ENCODE peak calls at places on chromosomes 1 and 21, in four cellular contexts. S, E, U and G are unnamed samples.

GRCh38 chr1:173827611-173828010 is 2.9 kb upstream of the CENPL start:
- DNase-seq in S (no peak), E (no peak), U (no peak), G (no peak)

GRCh38 chr1:85289207-85289847 is 12.9 kb upstream of the BCL10 start:
- DNase-seq in S (peak), E (no peak), U (no peak), G (no peak)

GRCh38 chr1:49465486-49466185 is 558.1 kb downstream of the AGBL4 start:
- DNase-seq in S (no peak), E (no peak), U (no peak), G (no peak)

GRCh38 chr1:80427886-80428285 is 1372.8 kb upstream of the ADGRL2 start:
- DNase-seq in S (no peak), E (no peak), U (no peak), G (no peak)

GRCh38 chr1:79043506-79043905 is 37.0 kb upstream of the ADGRL4 start:
- DNase-seq in S (peak), E (no peak), U (no peak), G (peak)

GRCh38 chr1:2489615-2490014 is 13.5 kb downstream of the PLCH2 start:
- DNase-seq in S (no peak), E (no peak), U (no peak), G (no peak)

GRCh38 chr1:61012365-61012764 is 70.0 kb upstream of the NFIA start:
- DNase-seq in S (no peak), E (no peak), U (no peak), G (no peak)

GRCh38 chr1:150615346-150616201 is 13.8 kb downstream of the ENSA start:
- DNase-seq in S (no peak), E (no peak), U (no peak), G (no peak)

GRCh38 chr1:54767526-54767925 is 3.2 kb upstream of the PARS2 start:
- DNase-seq in S (no peak), E (no peak), U (no peak), G (no peak)

GRCh38 chr21:26572668-26573381 is at the start of gene CYYR1:
- DNase-seq in S (no peak), E (peak), U (peak), G (peak)

GRCh38 chr1:25869909-25870606 is 5.5 kb downstream of the PAQR7 start:
- DNase-seq in S (no peak), E (no peak), U (no peak), G (no peak)

GRCh38 chr1:38444311-38444710 is 397.7 kb upstream of the POU3F1 start:
- DNase-seq in S (peak), E (no peak), U (no peak), G (no peak)

GRCh38 chr1:12249181-12249580 is 19.4 kb downstream of the VPS13D start:
- DNase-seq in S (peak), E (no peak), U (peak), G (peak)

GRCh38 chr1:94327001-94327685 is 89.8 kb upstream of the ARHGAP29 start:
- DNase-seq in S (peak), E (peak), U (peak), G (peak)

GRCh38 chr21:38039369-38039768 is 123.1 kb upstream of the KCNJ6 start:
- DNase-seq in S (no peak), E (no peak), U (no peak), G (peak)

GRCh38 chr1:64801851-64802523 is 57.1 kb downstream of the RAVER2 start:
- DNase-seq in S (no peak), E (no peak), U (no peak), G (no peak)

GRCh38 chr21:37071561-37072238 is 1.2 kb downstream of the PIGP start:
- DNase-seq in S (peak), E (no peak), U (no peak), G (peak)

GRCh38 chr1:113255038-113255727 is 135.1 kb upstream of the MAGI3 start:
- DNase-seq in S (no peak), E (no peak), U (no peak), G (no peak)

GRCh38 chr1:51690285-51690961 is 73.5 kb downstream of the OSBPL9 start:
- DNase-seq in S (peak), E (no peak), U (no peak), G (no peak)

GRCh38 chr1:200279810-200280411 is 129.9 kb downstream of the ZNF281 start:
- DNase-seq in S (peak), E (peak), U (peak), G (peak)

GRCh38 chr21:36239585-36239984 is 80.4 kb upstream of the MORC3 start:
- DNase-seq in S (no peak), E (no peak), U (no peak), G (no peak)

GRCh38 chr1:6727535-6727934 is 25.9 kb upstream of the DNAJC11 start:
- DNase-seq in S (peak), E (peak), U (peak), G (peak)

DNA sequence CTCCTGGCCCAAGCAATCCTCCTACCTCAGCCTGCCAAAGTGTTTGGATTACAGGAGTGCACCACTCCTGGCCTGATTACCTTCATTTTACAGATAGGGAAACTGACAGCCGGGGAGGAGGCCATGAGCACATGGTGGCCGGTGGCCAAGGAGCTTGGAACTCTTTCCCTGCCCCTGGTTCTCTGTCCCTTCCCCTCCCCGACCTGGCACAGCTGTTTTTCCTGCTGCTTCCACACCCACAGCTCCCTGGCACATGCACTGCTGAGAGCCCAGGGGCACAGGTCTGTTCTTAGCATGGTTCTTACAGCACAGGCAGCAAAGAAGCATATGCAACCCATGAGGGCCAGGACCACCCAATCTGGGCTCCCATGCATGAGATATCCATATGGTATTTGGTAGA is 18.3 kb downstream of the SERINC2 start:
- DNase-seq in S (no peak), E (no peak), U (no peak), G (no peak)
- H3K56ac ChIP-seq in S (no peak), E (no peak), U (no peak), G (no peak)

GRCh38 chr1:46171872-46172271 is 3.0 kb upstream of the TSPAN1 start:
- DNase-seq in S (no peak), E (peak), U (no peak), G (peak)

GRCh38 chr1:46169811-46170454 is 5.0 kb upstream of the TSPAN1 start:
- DNase-seq in S (no peak), E (no peak), U (no peak), G (no peak)

GRCh38 chr1:46173361-46173856 is 1.5 kb upstream of the TSPAN1 start:
- DNase-seq in S (peak), E (no peak), U (no peak), G (peak)

GRCh38 chr1:46172321-46172720 is 2.6 kb upstream of the TSPAN1 start:
- DNase-seq in S (no peak), E (no peak), U (no peak), G (no peak)

GRCh38 chr1:46171351-46171750 is 3.5 kb upstream of the TSPAN1 start:
- DNase-seq in S (no peak), E (no peak), U (no peak), G (no peak)
- H3K4ac ChIP-seq in S (no peak), E (no peak), U (no peak), G (no peak)

GRCh38 chr1:147204080-147204479 is 21.1 kb downstream of the FMO5 start:
- DNase-seq in S (no peak), E (no peak), U (no peak), G (no peak)
- H3K56ac ChIP-seq in S (no peak), E (no peak), U (no peak), G (no peak)

DNA sequence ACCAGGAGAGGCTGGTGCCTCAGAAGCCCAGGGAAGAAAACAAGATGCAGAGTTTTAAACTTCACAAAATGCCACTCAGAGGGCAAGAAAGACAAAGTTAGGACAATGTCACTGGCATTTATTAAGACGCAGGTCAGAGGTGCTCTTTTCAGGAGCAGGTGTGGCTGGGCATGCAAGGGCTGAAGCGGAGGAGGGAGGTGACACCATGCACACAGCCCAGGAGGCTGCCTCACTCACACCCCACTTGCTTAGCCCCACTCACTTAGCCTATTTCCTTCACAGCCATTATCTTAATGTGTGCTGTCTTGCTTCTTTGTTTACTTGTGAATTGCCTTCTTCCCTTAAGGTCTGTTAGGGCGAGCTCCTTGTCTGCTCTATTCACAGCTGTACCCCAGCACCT is 17.2 kb downstream of the HIVEP3 start:
- DNase-seq in S (no peak), E (no peak), U (no peak), G (no peak)
- H3K4ac ChIP-seq in S (peak), E (no peak), U (no peak), G (peak)

DNA sequence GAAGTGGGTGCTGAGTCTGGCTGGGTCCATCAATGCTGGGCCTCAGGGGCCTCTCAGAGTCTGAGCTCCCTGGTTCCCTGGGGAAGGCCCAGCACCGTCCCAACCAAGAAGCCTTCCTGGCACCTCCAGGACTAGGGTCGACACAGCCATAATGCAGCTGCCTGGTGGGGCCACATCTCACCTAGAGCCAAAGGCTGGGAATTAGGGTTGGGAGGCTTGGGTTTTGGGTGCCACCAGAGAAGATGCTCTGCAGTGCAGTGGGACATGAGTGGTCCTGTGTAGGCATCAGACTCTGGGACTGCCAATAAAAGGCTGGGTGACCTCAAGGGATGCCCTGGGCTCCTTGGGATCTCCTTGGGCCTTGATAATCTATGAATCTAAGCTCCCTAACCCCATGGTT is 2.5 kb downstream of the MYBPH start:
- DNase-seq in S (no peak), E (no peak), U (no peak), G (no peak)
- H3K56ac ChIP-seq in S (no peak), E (no peak), U (no peak), G (no peak)

GRCh38 chr1:231039161-231040018 is 664 bp downstream of the FAM89A start:
- DNase-seq in S (peak), E (peak), U (no peak), G (peak)

GRCh38 chr1:231040019-231040799 is at the start of gene FAM89A:
- DNase-seq in S (no peak), E (peak), U (no peak), G (peak)

GRCh38 chr1:231035799-231036198 is 4.3 kb downstream of the FAM89A start:
- DNase-seq in S (no peak), E (no peak), U (no peak), G (no peak)

GRCh38 chr1:231036416-231036815 is 3.6 kb downstream of the FAM89A start:
- DNase-seq in S (no peak), E (no peak), U (no peak), G (no peak)

DNA sequence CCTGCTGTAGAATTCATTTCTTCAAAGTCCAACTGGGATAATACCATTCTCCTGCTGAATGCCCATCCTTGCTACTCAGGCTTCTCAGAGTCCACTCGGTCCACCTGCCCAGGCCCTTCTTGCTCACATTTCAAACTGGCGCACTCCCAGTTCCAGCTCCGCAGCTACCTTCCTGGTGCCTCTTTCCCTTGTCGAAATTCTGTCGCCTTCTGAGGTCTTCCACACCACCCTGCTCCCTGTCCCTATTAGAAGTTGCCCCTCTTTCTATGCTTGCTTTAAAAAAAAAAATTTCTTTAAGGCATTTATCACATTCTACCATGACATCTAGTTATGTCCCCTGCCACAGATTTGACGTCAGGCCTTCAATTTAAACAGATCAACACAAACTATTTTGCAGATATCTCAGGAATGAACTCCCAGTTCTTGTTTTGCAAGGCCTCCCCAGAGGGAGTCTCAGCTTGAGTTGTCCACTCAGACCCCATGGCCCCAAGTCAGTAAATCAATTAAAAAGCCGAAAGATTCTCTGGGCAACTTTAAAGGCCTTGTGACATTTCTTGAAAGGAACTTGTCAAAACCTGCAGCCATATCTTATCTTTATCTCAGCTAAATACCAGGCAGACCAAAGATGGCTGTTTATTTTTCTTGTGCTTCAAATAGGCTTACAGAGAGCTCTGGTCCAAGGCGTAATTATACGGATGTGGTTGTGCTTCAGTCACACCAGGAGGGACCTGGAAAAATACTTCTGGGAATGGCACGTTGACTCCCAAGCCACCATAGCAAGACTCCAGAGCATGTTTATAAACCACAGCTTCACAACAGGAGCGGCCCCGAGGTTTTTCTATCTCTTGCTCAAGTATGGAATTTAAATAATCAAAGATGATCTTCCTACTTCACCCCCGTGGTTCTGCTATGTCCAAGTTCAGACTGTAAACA is 2.2 kb downstream of the FAM89A start:
- DNase-seq in S (no peak), E (no peak), U (no peak), G (peak)
- H3K4ac ChIP-seq in S (no peak), E (no peak), U (no peak), G (peak)

DNA sequence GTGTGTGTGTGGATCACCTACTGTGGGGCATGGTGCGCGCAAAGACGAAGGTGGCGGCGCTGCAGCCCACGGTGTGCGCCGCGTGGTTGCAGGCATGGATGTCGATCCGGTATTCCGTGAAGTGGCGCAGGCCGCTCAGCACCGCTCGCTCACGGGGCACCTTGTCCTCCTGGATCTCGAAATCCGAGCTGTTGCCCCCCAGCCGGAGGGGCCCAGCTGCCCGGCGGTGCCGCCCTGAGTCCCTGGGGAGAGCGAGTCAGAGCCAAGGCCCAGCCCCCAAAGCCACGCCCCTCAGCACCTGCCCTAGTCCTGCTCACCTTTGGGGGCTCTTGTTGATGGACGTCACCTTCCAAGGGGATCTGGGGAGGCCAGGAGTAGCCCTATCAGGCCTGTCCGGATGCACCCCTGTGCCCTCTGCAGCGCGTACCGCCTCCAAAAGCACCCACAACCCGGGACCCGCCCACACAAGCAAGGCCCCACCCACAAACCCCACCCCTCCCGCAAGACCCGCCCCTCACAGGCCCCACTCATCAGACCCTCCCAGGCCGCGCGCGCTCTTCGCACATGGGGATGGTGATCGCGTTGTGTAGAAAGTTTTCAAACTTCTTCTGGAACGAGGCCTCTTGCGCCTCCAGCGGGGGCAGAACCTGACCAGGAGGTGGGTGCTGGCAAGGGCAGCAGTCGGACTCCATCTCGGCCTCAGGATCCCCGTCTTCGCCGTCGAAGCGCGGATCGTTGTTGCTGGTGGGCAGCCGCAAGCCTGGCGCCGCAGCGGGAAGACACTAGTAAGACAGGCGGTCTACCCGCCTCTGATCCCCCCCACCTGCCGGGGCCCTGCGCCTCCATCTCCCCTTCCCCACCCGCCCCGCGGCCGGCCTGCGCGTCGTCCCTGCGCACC is 13.6 kb downstream of the INSRR start:
- DNase-seq in S (no peak), E (peak), U (no peak), G (no peak)
- H3K56ac ChIP-seq in S (no peak), E (no peak), U (no peak), G (no peak)

DNA sequence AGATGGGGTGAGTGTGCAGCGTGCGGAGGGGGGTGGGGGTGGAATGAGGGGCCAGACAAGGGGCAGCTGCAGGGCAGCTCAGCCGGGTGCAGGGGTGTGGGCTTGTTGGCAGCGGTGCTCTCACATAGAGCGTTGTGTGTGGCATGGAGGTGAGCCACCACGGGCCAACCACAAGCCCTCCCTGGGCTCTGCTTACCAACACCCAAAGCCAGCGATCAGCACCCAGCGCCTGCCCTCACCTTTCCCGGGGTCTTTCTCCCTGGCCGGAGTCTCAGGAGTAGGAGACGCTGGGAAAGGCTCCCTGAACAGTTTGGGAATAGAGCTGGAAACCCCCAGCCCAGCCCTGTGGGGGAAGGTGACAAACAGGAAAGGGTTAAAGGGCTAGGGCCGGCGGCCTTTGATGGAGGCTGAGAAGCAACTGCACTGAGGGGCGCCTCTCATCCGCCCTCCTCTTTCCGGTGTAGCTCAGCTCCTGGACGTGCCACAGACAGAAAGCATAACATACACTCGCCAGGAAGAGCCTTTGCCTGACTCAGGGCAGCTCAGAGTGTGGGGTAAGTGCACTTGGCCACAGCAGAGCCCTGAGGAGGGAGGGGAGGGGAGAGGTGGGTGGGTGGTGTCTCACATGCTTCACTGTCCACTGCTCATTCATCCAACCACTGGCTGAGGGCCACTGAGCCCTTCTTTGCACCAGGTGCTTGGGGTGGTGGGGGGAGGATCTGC is 577 bp downstream of the IKBKE start:
- DNase-seq in S (peak), E (peak), U (no peak), G (peak)
- H3K4ac ChIP-seq in S (peak), E (no peak), U (peak), G (peak)